ENCODE peak calls at places on chromosomes 2 and 18, in four cellular contexts. Z is CD8-positive, alpha-beta T cell; Q is astrocyte; H is psoas muscle. L is an unnamed sample.

GRCh38 chr2:216082805-216083204 is 1.1 kb downstream of the TMEM169 start:
- DNase-seq in Z (no peak), Q (peak; percentile 29), H (no peak), L (no peak)

GRCh38 chr2:37847792-37848191 is 77.3 kb upstream of the RMDN2 start:
- DNase-seq in Z (no peak), Q (no peak), H (no peak), L (no peak)

GRCh38 chr18:48470484-48471180 is 61.4 kb upstream of the ZBTB7C start:
- DNase-seq in Z (no peak), Q (no peak), H (no peak), L (no peak)

GRCh38 chr2:192534076-192534475 is 339.3 kb upstream of the TMEFF2 start:
- DNase-seq in Z (no peak), Q (no peak), H (no peak), L (no peak)

GRCh38 chr2:126342457-126342856 is 313.5 kb upstream of the GYPC start:
- DNase-seq in Z (no peak), Q (no peak), H (no peak), L (no peak)

GRCh38 chr18:7454429-7454828 is 112.7 kb upstream of the PTPRM start:
- DNase-seq in Z (no peak), Q (no peak), H (no peak), L (no peak)

GRCh38 chr2:121191191-121192170 is 93.5 kb downstream of the TFCP2L1 start:
- DNase-seq in Z (no peak), Q (no peak), H (no peak), L (no peak)

GRCh38 chr2:649461-650342 is 27.5 kb downstream of the TMEM18 start:
- DNase-seq in Z (no peak), Q (no peak), H (no peak), L (no peak)

GRCh38 chr2:108936076-108936867 is 52.7 kb downstream of the EDAR start:
- DNase-seq in Z (no peak), Q (no peak), H (no peak), L (no peak)

GRCh38 chr18:62938451-62938850 is 223.1 kb downstream of the PHLPP1 start:
- DNase-seq in Z (no peak), Q (no peak), H (no peak), L (peak; percentile 34)

GRCh38 chr2:213710164-213710563 is 425.9 kb downstream of the SPAG16 start:
- DNase-seq in Z (no peak), Q (no peak), H (no peak), L (no peak)

GRCh38 chr2:164747786-164748433 is 93.7 kb downstream of the COBLL1 start:
- DNase-seq in Z (no peak), Q (no peak), H (no peak), L (no peak)

GRCh38 chr2:58157754-58158153 is 83.4 kb downstream of the FANCL start:
- DNase-seq in Z (no peak), Q (no peak), H (no peak), L (no peak)

GRCh38 chr2:46704593-46704992 is 211.0 kb downstream of the MCFD2 start:
- DNase-seq in Z (no peak), Q (no peak), H (no peak), L (no peak)

DNA sequence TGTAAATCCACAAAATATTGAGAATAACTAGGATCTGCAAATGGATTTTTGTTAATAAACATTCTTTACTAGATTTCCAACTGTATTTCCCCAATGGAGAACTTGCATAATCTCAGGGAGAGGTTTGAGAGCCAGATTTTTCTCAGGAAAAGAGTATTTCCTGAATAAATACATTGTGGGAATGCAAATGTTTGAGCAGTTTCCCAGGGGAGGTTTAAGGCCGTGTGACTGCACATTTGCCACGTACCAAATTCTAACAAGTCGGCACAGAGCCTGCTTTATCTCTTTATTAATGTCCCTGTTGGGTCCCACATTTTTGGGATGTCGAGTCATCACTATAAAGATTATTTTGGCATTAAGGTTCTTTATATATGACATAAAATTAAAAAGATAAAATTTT is 27.0 kb downstream of the TFPI start:
- DNase-seq in Z (no peak), Q (peak; percentile 77), H (no peak), L (no peak)
- H3K4me1 ChIP-seq in Z (no peaks in the 10 kb centered on the region), Q (peaks cover 9% of the 10 kb centered on the region), H (peaks cover 6% of the 10 kb centered on the region), L (no peaks in the 10 kb centered on the region)

GRCh38 chr2:32946314-32947075 is at the start of gene LTBP1:
- DNase-seq in Z (peak; percentile 25), Q (peak; percentile 69), H (peak; percentile 65), L (peak; percentile 30)
- H3K4me1 ChIP-seq in Z (no peaks in the 10 kb centered on the region), Q (peaks cover 4% of the 10 kb centered on the region), H (peaks cover 12% of the 10 kb centered on the region), L (peaks cover 6% of the 10 kb centered on the region)

DNA sequence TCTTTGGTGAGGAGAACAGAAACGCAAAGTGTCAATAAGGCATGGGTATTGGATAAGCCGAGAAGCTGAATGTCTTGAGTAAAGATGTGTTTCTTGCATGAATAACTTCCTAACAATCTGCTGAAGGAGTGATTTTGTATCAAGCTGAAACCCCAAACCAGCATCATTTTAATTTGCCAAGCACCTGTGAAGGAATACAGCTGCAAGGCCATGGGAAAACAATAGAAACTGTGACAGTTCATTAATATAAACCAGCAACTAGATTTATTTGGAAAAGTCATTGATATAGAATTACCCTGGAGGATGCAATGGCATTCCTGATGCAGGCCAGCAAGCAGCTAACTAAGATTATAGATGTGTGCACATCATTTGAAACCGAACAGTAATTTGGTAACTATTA is 155.7 kb upstream of the TCF4 start:
- DNase-seq in Z (no peak), Q (peak; percentile 59), H (no peak), L (no peak)
- H3K4me1 ChIP-seq in Z (no peaks in the 10 kb centered on the region), Q (no peaks in the 10 kb centered on the region), H (no peaks in the 10 kb centered on the region), L (no peaks in the 10 kb centered on the region)

GRCh38 chr2:208511016-208511415 is 104.4 kb downstream of the PTH2R start:
- DNase-seq in Z (no peak), Q (no peak), H (no peak), L (no peak)
- H3K4me1 ChIP-seq in Z (no peaks in the 10 kb centered on the region), Q (no peaks in the 10 kb centered on the region), H (no peaks in the 10 kb centered on the region), L (no peaks in the 10 kb centered on the region)

GRCh38 chr2:167908786-167909185 is 338.6 kb downstream of the STK39 start:
- DNase-seq in Z (no peak), Q (no peak), H (no peak), L (no peak)
- H3K4me1 ChIP-seq in Z (no peaks in the 10 kb centered on the region), Q (no peaks in the 10 kb centered on the region), H (no peaks in the 10 kb centered on the region), L (no peaks in the 10 kb centered on the region)

L was measured in CD4-positive, CD25-positive, alpha-beta regulatory T cell.